ENCODE peak calls at places on chromosomes 13 and 19, in ten cellular contexts. A is Peyer's patch, R is left lung, P is sigmoid colon, D is nephron progenitor cell, O is AG09309, H is breast epithelium, T is fibroblast of lung, Q is osteocyte, F is Calu3. U is an unnamed sample.

GRCh38 chr19:50196322-50196932 is 7.0 kb upstream of the MYH14 start:
- DNase-seq in R (no peak), F (no peak), D (no peak), P (no peak), T (no peak), A (no peak), Q (no peak), O (no peak), H (no peak), U (no peak)

GRCh38 chr19:6970478-6970877 is 50.8 kb downstream of the MBD3L2B start:
- DNase-seq in A (no peak), D (no peak), T (no peak), R (no peak), Q (no peak), F (no peak), P (no peak), H (no peak), O (no peak), U (no peak)

GRCh38 chr13:27954406-27954851 is 14.7 kb downstream of the CDX2 start:
- DNase-seq in H (no peak), A (peak; percentile 81), F (peak; percentile 51), R (no peak), Q (no peak), T (no peak), D (peak; percentile 72), O (no peak), P (no peak), U (no peak)

GRCh38 chr13:112638157-112638750 is 50.3 kb upstream of the TUBGCP3 start:
- DNase-seq in Q (no peak), T (no peak), D (no peak), P (no peak), O (no peak), H (peak; percentile 35), R (no peak), F (peak; percentile 14), A (no peak), U (no peak)

GRCh38 chr19:50794074-50794777 is 4.0 kb downstream of the ACP4 start:
- DNase-seq in D (no peak), A (peak; percentile 64), T (no peak), H (no peak), Q (no peak), O (no peak), P (no peak), R (no peak), F (peak; percentile 66), U (no peak)

GRCh38 chr13:46507978-46508377 is 45.0 kb upstream of the LRCH1 start:
- DNase-seq in D (no peak), R (no peak), Q (no peak), O (no peak), F (no peak), H (no peak), A (no peak), P (no peak), T (peak; percentile 11), U (no peak)

GRCh38 chr13:99383511-99383921 is 76.3 kb upstream of the GPR183 start:
- DNase-seq in D (no peak), A (no peak), Q (peak; percentile 82), P (no peak), H (no peak), T (no peak), O (no peak), R (no peak), F (no peak), U (no peak)

GRCh38 chr13:93948523-93948922 is 531.0 kb downstream of the DCT start:
- DNase-seq in Q (no peak), F (no peak), O (no peak), A (no peak), T (peak; percentile 24), H (no peak), R (no peak), D (no peak), P (no peak), U (no peak)

GRCh38 chr19:48481191-48481500 is 12.0 kb downstream of the CYTH2 start:
- DNase-seq in H (no peak), F (no peak), O (no peak), R (no peak), A (no peak), D (no peak), T (no peak), P (no peak), Q (no peak), U (no peak)

GRCh38 chr13:113064534-113065405 is 40.8 kb upstream of the F7 start:
- DNase-seq in D (no peak), A (no peak), O (peak; percentile 28), P (no peak), R (peak; percentile 59), T (peak; percentile 50), F (peak; percentile 1), H (no peak), Q (no peak), U (no peak)

GRCh38 chr13:34750078-34750703 is 191.9 kb upstream of the NBEA start:
- DNase-seq in F (no peak), D (peak; percentile 47), Q (no peak), A (no peak), R (no peak), P (no peak), T (no peak), H (no peak), O (no peak), U (no peak)

GRCh38 chr19:53959176-53959757 is 3.5 kb upstream of the CACNG8 start:
- DNase-seq in P (no peak), Q (no peak), T (no peak), O (no peak), H (no peak), R (no peak), F (no peak), A (no peak), D (no peak), U (no peak)

GRCh38 chr19:48963371-48964204 is 1.5 kb upstream of the FTL start:
- DNase-seq in F (peak; percentile 75), Q (no peak), A (peak; percentile 86), H (peak; percentile 64), D (peak; percentile 61), T (peak; percentile 75), R (peak; percentile 88), P (peak; percentile 95), O (no peak), U (no peak)

GRCh38 chr13:35927554-35927953 is 203.6 kb downstream of the DCLK1 start:
- DNase-seq in O (no peak), D (no peak), P (peak; percentile 77), Q (no peak), R (no peak), T (peak; percentile 67), H (no peak), A (no peak), F (no peak), U (no peak)

GRCh38 chr19:42166336-42166735 is 34.1 kb upstream of the POU2F2 start:
- DNase-seq in H (no peak), F (peak; percentile 82), P (no peak), A (no peak), D (no peak), R (no peak), T (no peak), O (no peak), Q (no peak), U (no peak)

GRCh38 chr13:27792393-27793218 is at the start of gene GSX1:
- DNase-seq in D (peak; percentile 90), F (peak; percentile 42), O (peak; percentile 11), P (no peak), R (peak; percentile 52), T (peak; percentile 74), A (peak; percentile 64), H (no peak), Q (peak; percentile 89), U (no peak)

GRCh38 chr19:19319725-19320361 is 466 bp downstream of the SUGP1 start:
- DNase-seq in F (no peak), Q (no peak), A (no peak), T (no peak), R (no peak), O (no peak), D (no peak), H (no peak), P (no peak), U (no peak)

GRCh38 chr19:44620667-44621066 is 7.3 kb downstream of the IGSF23 start:
- DNase-seq in P (no peak), T (no peak), A (peak; percentile 1), Q (no peak), D (no peak), R (no peak), O (no peak), F (no peak), H (no peak), U (no peak)

GRCh38 chr13:73000027-73000674 is 58.7 kb upstream of the KLF5 start:
- DNase-seq in R (no peak), T (no peak), A (no peak), H (no peak), Q (no peak), F (no peak), D (no peak), P (no peak), O (no peak), U (no peak)

DNA sequence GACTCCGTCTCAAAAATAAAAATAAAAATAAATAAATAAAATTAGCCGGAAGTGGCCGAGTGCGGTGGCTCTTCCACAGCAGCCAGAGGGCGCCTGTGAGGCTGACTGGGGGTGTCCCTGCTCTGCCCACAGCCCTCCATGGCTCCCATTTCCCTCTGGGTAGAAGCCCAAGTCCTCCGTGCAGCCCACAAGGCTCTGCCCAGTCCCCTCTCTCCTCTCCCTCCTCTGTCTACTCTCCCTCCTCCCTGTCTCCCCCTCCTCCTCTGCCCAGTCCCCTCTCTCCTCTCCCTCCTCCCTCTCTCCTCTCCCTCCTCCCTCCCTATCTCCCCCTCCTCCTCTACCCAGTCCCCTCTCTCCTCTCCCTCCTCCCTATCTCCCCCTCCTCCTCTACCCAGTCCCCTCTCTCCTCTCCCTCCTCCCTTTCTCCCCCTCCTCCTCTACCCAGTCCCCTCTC is 20.4 kb downstream of the MISP start:
- DNase-seq in P (no peak), F (peak; percentile 46), R (no peak), A (no peak), Q (no peak), H (no peak), T (peak; percentile 57), D (peak; percentile 47), O (no peak), U (no peak)
- TF ChIP-seq CTCF in P (no peak), F (no peak), R (peak; percentile 48), A (peak; percentile 45), Q (peak; percentile 67), H (no peak), T (peak; percentile 71), D (peak; percentile 42), O (peak; percentile 68), U (peak; percentile 62)

GRCh38 chr19:18254546-18255500 is 19.4 kb downstream of the IQCN start:
- DNase-seq in Q (no peak), F (peak; percentile 39), H (no peak), T (no peak), O (no peak), D (no peak), A (peak; percentile 75), P (no peak), R (no peak), U (no peak)
- TF ChIP-seq CTCF in Q (no peak), F (peak; percentile 21), H (no peak), T (no peak), O (no peak), D (no peak), A (peak; percentile 36), P (no peak), R (no peak), U (no peak)

GRCh38 chr13:62320129-62320724 is 904.6 kb upstream of the PCDH20 start:
- DNase-seq in D (no peak), Q (no peak), O (no peak), T (peak; percentile 85), R (no peak), H (no peak), F (peak; percentile 1), A (no peak), P (no peak), U (no peak)
- TF ChIP-seq CTCF in D (peak; percentile 69), Q (peak; percentile 82), O (no peak), T (peak; percentile 66), R (peak; percentile 15), H (no peak), F (no peak), A (no peak), P (peak; percentile 31), U (peak; percentile 47)

GRCh38 chr13:40346592-40346991 is 319.8 kb downstream of the FOXO1 start:
- DNase-seq in D (no peak), Q (no peak), T (no peak), P (no peak), O (no peak), H (no peak), F (no peak), A (no peak), R (no peak), U (no peak)
- TF ChIP-seq CTCF in D (no peak), Q (no peak), T (no peak), P (no peak), O (no peak), H (no peak), F (no peak), A (no peak), R (no peak), U (no peak)